ENCODE peak calls at places on chromosome 17, in seven cellular contexts. Q is GM23248, C is HCT116, G is neural progenitor cell, O is PC-9, T is SK-N-SH, D is hepatocyte. L is an unnamed sample.

GRCh38 chr17:39536468-39536867 is 71.3 kb downstream of the NEUROD2 start:
- DNase-seq in Q (no peak), C (no peak), D (no peak), T (no peak), O (no peak), G (no peak), L (no peak)

GRCh38 chr17:66965801-66966528 is 1.5 kb downstream of the CACNG4 start:
- DNase-seq in C (no peak), T (no peak), Q (no peak), O (no peak), G (peak; percentile 65), D (peak; percentile 29), L (no peak)

GRCh38 chr17:64221679-64222078 is 41.4 kb downstream of the TEX2 start:
- DNase-seq in O (no peak), T (no peak), G (no peak), D (no peak), C (no peak), Q (no peak), L (no peak)

GRCh38 chr17:4607773-4608187 is 23.5 kb downstream of the SMTNL2 start:
- DNase-seq in Q (peak; percentile 60), G (no peak), T (no peak), C (no peak), D (peak; percentile 83), O (no peak), L (no peak)

GRCh38 chr17:9977175-9977574 is 72.1 kb upstream of the RCVRN start:
- DNase-seq in Q (peak; percentile 43), D (no peak), G (no peak), O (no peak), T (no peak), C (no peak), L (no peak)

GRCh38 chr17:61833536-61834203 is 29.7 kb downstream of the BRIP1 start:
- DNase-seq in O (peak; percentile 90), Q (peak; percentile 77), G (no peak), D (no peak), T (no peak), C (peak; percentile 69), L (no peak)

GRCh38 chr17:40209404-40210093 is 9.6 kb upstream of the WIPF2 start:
- DNase-seq in C (no peak), T (no peak), Q (peak; percentile 70), G (no peak), O (no peak), D (no peak), L (no peak)

GRCh38 chr17:3866269-3866668 is 20.2 kb upstream of the NCBP3 start:
- DNase-seq in T (no peak), Q (no peak), G (no peak), C (no peak), O (no peak), D (no peak), L (no peak)

GRCh38 chr17:9233761-9234160 is 212.5 kb downstream of the NTN1 start:
- DNase-seq in O (no peak), T (no peak), D (no peak), C (no peak), G (no peak), Q (no peak), L (no peak)

GRCh38 chr17:41615454-41615853 is 2.9 kb upstream of the KRT16 start:
- DNase-seq in G (peak; percentile 34), O (peak; percentile 89), D (peak; percentile 57), Q (peak; percentile 29), T (no peak), C (peak; percentile 32), L (no peak)

GRCh38 chr17:64641499-64641898 is 20.6 kb downstream of the SMURF2 start:
- DNase-seq in Q (peak; percentile 94), O (no peak), G (no peak), T (peak; percentile 75), C (no peak), D (peak; percentile 55), L (no peak)

GRCh38 chr17:74408262-74408661 is 23.6 kb upstream of the GPRC5C start:
- DNase-seq in O (peak; percentile 36), C (no peak), G (no peak), D (peak; percentile 68), T (no peak), Q (peak; percentile 65), L (peak; percentile 19)

GRCh38 chr17:40035162-40035559 is 19.0 kb downstream of the MED24 start:
- DNase-seq in T (peak; percentile 80), O (no peak), Q (peak; percentile 65), G (peak; percentile 88), D (peak; percentile 54), C (no peak), L (peak; percentile 50)

GRCh38 chr17:2396568-2397246 is 4.2 kb downstream of the MNT start:
- DNase-seq in G (peak; percentile 95), C (peak; percentile 93), T (peak; percentile 81), Q (peak; percentile 96), O (peak; percentile 94), D (peak; percentile 97), L (peak; percentile 50)

GRCh38 chr17:34382586-34383224 is 19.7 kb upstream of the CCL1 start:
- DNase-seq in O (no peak), T (peak; percentile 16), Q (no peak), D (no peak), C (no peak), G (no peak), L (peak; percentile 63)

GRCh38 chr17:61218438-61218837 is 181.2 kb upstream of the TBX2 start:
- DNase-seq in G (no peak), D (no peak), O (no peak), Q (peak; percentile 77), C (no peak), T (no peak), L (no peak)

DNA sequence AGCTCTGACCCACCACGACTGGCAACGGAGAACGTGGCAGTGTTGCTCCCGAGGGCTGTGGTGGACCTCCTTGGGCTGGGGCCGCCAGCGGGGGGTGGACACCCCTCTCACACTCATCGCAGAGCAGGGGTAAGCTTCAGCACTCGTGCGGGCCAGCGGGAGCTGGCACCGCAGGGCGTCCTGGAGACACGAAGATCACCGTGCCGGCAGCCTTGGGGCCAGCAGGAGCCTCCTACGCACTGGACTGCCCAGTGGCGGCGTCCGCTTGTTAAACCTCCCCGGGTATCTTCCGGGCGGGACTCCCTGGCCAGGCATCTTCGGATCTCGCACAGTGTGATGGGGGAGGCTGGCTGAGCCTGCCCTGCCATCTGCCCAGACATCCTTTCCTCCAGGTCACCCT is 53.5 kb downstream of the ABR start:
- DNase-seq in Q (no peak), O (no peak), D (no peak), C (no peak), G (no peak), T (no peak), L (no peak)
- H4K20me1 ChIP-seq in Q (no peaks in the 10 kb centered on the region), O (no peaks in the 10 kb centered on the region), D (no peaks in the 10 kb centered on the region), C (no peaks in the 10 kb centered on the region), G (peaks cover 37% of the 10 kb centered on the region), T (no peaks in the 10 kb centered on the region), L (peaks cover 9% of the 10 kb centered on the region)

DNA sequence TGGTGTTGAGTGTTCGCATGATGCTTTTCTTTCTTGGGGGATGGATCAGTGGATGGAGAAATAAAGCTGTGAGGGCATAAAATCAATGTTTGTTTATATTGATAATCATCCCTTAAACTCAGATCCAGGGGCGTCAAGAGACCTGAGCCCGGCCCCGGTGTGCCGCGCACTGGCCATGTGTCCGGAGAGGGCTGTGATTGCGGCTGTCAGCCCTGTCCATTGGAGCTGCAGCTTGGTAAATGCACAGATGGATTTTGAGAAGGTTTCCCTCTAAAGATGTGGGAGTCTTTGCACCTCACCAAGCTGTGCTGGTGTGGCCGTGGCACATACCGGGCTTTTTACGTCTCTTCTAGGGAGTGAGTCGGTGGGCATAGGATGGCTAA is 21.6 kb upstream of the ZNF750 start:
- DNase-seq in O (no peak), C (no peak), T (no peak), Q (no peak), G (no peak), D (no peak), L (no peak)
- H4K20me1 ChIP-seq in O (no peaks in the 10 kb centered on the region), C (peaks cover 4% of the 10 kb centered on the region), T (peaks cover 7% of the 10 kb centered on the region), Q (no peaks in the 10 kb centered on the region), G (peaks cover 33% of the 10 kb centered on the region), D (no peaks in the 10 kb centered on the region), L (peaks cover 16% of the 10 kb centered on the region)

DNA sequence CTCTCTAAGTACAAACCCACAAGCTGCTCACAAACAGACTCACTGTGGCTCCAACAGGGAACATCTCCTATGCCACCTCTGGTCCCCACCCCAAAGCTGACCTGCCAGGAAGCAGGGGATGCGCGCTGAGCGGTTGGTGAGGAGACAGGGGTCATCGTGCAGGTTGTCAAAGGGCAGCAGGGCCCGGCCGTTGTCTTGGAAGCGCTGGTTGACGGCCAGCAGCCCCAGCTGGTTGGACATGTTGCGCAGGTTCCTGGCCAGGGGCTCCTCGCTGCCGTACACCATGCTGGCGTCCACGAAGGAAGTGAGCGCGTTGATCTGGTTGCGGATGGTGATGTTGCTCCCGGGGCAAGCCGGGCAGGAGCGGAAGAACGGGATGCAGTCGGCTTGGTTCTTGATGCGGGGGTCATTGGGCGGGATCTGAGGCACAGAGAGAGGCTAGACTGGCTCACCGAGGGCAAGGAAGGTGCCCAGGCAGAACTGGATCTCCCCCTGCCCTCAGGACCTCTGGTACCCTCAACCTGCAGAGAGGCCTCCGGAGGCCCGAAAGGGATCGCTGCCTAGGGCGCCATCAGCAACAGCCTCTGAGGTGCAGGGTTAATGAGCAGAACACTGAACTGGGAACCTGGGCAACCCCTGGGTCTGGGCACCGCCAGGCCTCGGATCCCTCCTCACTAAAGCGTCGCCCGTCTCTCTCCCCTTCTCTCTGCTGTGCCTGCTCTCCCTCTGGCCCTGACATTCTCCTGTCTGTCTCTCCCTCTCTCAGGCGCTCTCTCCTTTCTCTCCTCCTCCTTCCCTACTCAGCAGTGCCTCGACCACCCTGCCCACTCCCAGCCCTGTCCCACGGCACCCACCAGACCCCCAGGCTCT is 2.8 kb downstream of the MPO start:
- DNase-seq in D (no peak), T (peak; percentile 40), Q (no peak), G (no peak), O (no peak), C (no peak), L (no peak)
- H4K20me1 ChIP-seq in D (no peaks in the 10 kb centered on the region), T (no peaks in the 10 kb centered on the region), Q (no peaks in the 10 kb centered on the region), G (no peaks in the 10 kb centered on the region), O (no peaks in the 10 kb centered on the region), C (no peaks in the 10 kb centered on the region), L (no peaks in the 10 kb centered on the region)

GRCh38 chr17:48056246-48056745 is 8.1 kb downstream of the NFE2L1 start:
- DNase-seq in G (no peak), D (no peak), Q (no peak), T (no peak), O (no peak), C (no peak), L (no peak)

GRCh38 chr17:48059125-48059668 is 11.0 kb downstream of the NFE2L1 start:
- DNase-seq in Q (no peak), C (no peak), T (no peak), D (no peak), O (no peak), G (no peak), L (no peak)

GRCh38 chr17:48058393-48059124 is 10.4 kb downstream of the NFE2L1 start:
- DNase-seq in Q (no peak), G (no peak), D (no peak), T (no peak), O (no peak), C (no peak), L (no peak)

GRCh38 chr17:48056879-48057278 is 8.7 kb downstream of the NFE2L1 start:
- DNase-seq in O (no peak), Q (no peak), G (no peak), C (no peak), D (no peak), T (no peak), L (no peak)

DNA sequence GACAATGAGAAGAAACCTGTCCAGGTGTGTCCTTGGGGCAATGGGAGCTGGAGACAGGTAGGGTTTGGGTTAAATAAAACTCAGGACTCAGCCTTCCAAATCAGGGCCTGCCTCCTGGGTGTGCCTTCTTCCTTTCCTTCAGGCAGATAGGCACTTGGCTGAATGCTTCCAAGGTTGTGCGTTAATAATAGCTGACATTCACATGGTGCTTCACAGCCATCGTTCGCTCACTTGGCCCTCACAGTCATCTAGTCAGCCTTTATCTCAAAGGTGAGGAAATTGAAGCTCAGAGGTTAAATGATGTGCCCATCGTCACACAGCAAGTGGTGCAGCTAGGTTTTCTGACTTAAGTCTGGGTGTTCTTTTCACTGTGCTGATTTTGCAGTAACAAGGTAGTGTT is 9.5 kb downstream of the NFE2L1 start:
- DNase-seq in D (no peak), T (no peak), Q (no peak), O (no peak), C (no peak), G (no peak), L (no peak)
- H4K20me1 ChIP-seq in D (peaks cover 36% of the 10 kb centered on the region), T (peaks cover 48% of the 10 kb centered on the region), Q (no peaks in the 10 kb centered on the region), O (no peaks in the 10 kb centered on the region), C (no peaks in the 10 kb centered on the region), G (peaks cover 75% of the 10 kb centered on the region), L (no peaks in the 10 kb centered on the region)

L was measured in OCI-LY7.